ENCODE peak calls at places on chromosome 18, in nine cellular contexts. A is ovary, H is RWPE2, J is body of pancreas, N is thoracic aorta, G is astrocyte of the spinal cord, E is brain microvascular endothelial cell, U is dorsolateral prefrontal cortex, Y is MM.1S. P is an unnamed sample.

GRCh38 chr18:29154758-29155725 is 978.1 kb upstream of the CDH2 start:
- DNase-seq in A (no peak), H (peak; percentile 89), J (peak; percentile 18), N (no peak), G (peak; percentile 88), E (peak; percentile 51), U (no peak), Y (no peak), P (no peak)

GRCh38 chr18:25786778-25787177 is 303.6 kb downstream of the SS18 start:
- DNase-seq in A (no peak), H (no peak), J (no peak), N (no peak), G (peak; percentile 80), E (peak; percentile 91), U (no peak), Y (no peak), P (no peak)

GRCh38 chr18:44518091-44518490 is 162.6 kb upstream of the SETBP1 start:
- DNase-seq in A (no peak), H (no peak), J (no peak), N (no peak), G (no peak), E (no peak), U (no peak), Y (no peak), P (no peak)

GRCh38 chr18:59783138-59783537 is 85.9 kb upstream of the CCBE1 start:
- DNase-seq in A (no peak), H (no peak), J (peak; percentile 6), N (no peak), G (peak; percentile 71), E (peak; percentile 80), U (no peak), Y (peak; percentile 45), P (no peak)

GRCh38 chr18:32271649-32272324 is 81.9 kb downstream of the MEP1B start:
- DNase-seq in A (peak; percentile 50), H (no peak), J (peak; percentile 18), N (no peak), G (peak; percentile 54), E (no peak), U (no peak), Y (peak; percentile 40), P (no peak)

GRCh38 chr18:48715651-48716354 is 177.0 kb downstream of the CTIF start:
- DNase-seq in A (no peak), H (no peak), J (peak; percentile 63), N (no peak), G (no peak), E (no peak), U (no peak), Y (no peak), P (no peak)

GRCh38 chr18:54805571-54806334 is 22.5 kb upstream of the RAB27B start:
- DNase-seq in A (no peak), H (no peak), J (no peak), N (no peak), G (peak; percentile 91), E (peak; percentile 97), U (no peak), Y (no peak), P (no peak)

GRCh38 chr18:67500512-67500911 is 16.0 kb downstream of the DSEL start:
- DNase-seq in A (no peak), H (no peak), J (no peak), N (no peak), G (no peak), E (no peak), U (no peak), Y (no peak), P (no peak)

GRCh38 chr18:7892556-7892955 is 325.4 kb downstream of the PTPRM start:
- DNase-seq in A (no peak), H (no peak), J (no peak), N (no peak), G (no peak), E (no peak), U (no peak), Y (no peak), P (no peak)

GRCh38 chr18:35611518-35611917 is 30.0 kb downstream of the GALNT1 start:
- DNase-seq in A (no peak), H (no peak), J (no peak), N (no peak), G (peak; percentile 41), E (no peak), U (no peak), Y (no peak), P (no peak)

GRCh38 chr18:36672437-36673344 is 156.1 kb downstream of the TPGS2 start:
- DNase-seq in A (no peak), H (peak; percentile 95), J (no peak), N (no peak), G (peak; percentile 40), E (peak; percentile 18), U (no peak), Y (peak; percentile 44), P (no peak)

GRCh38 chr18:468841-469796 is 31.4 kb downstream of the COLEC12 start:
- DNase-seq in A (no peak), H (no peak), J (no peak), N (no peak), G (no peak), E (no peak), U (no peak), Y (no peak), P (no peak)
- TF ChIP-seq CTCF in A (no peak), H (no peak), J (no peak), N (no peak), G (no peak), E (no peak), U (no peak), Y (no peak), P (no peak)

GRCh38 chr18:8895987-8896619 is 190.7 kb downstream of the MTCL1 start:
- DNase-seq in A (no peak), H (no peak), J (no peak), N (no peak), G (peak; percentile 78), E (peak; percentile 15), U (no peak), Y (no peak), P (no peak)

GRCh38 chr18:8900552-8900951 is 195.2 kb downstream of the MTCL1 start:
- DNase-seq in A (no peak), H (no peak), J (no peak), N (no peak), G (no peak), E (no peak), U (no peak), Y (no peak), P (no peak)

GRCh38 chr18:8901019-8901418 is 195.7 kb downstream of the MTCL1 start:
- DNase-seq in A (no peak), H (no peak), J (no peak), N (no peak), G (no peak), E (no peak), U (no peak), Y (peak; percentile 56), P (no peak)

GRCh38 chr18:8895341-8895740 is 190.0 kb downstream of the MTCL1 start:
- DNase-seq in A (no peak), H (no peak), J (no peak), N (no peak), G (no peak), E (no peak), U (no peak), Y (no peak), P (no peak)

DNA sequence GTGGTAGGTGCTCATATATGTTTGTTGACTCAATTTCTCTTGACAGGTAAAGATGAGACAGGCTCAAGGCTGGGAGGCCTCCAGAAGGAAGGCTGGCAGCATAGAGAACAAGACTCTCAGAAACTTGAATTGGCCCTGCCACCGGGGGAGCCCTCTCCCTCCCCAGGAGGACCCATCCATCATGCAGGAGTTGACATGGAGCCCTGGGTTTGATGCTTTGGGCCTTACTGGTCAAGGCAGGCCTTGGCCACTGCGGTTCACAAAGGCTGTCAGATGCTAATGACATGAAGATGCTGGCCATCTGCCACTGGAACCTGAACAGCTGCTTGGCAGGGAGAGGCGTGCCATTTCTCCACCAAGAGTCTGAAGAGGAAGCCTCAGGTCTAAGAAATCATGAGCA is 193.6 kb downstream of the MTCL1 start:
- DNase-seq in A (no peak), H (no peak), J (peak; percentile 11), N (no peak), G (no peak), E (no peak), U (no peak), Y (no peak), P (no peak)
- TF ChIP-seq CTCF in A (no peak), H (no peak), J (no peak), N (no peak), G (no peak), E (peak; percentile 15), U (no peak), Y (no peak), P (no peak)

DNA sequence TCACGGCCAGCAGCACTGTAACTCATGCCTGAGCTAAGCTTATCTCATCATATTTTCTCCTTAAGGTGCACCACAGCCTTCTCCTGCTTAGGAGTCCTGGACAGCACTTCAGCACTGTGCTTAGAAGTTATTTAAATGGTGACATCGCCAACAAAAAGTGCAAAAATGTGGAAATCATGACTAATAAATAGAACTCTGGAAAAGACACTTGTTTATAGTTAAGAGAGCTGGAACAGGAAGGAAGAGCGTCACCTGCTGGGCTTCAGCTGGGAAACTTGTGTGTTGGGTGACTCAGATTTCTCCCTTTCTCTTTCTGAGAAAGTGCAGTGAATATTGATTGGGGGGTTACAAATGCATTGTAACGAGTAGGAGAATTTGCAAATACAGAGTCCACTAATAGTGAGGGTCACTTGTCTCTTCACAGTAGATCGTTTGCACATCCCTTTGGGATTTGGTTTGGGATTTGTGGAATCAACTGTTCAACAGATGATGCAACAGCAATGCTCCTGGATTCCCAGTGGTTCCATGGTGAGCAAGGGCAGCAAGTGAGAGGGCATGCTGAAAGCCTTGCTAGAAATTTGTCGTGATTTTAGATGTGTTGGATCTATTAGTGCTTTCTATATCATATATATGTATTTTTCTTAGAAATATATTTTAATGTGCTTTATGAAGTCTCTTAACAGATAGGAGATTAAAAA is 84.2 kb downstream of the DOK6 start:
- DNase-seq in A (no peak), H (no peak), J (no peak), N (no peak), G (peak; percentile 45), E (peak; percentile 25), U (no peak), Y (no peak), P (no peak)
- TF ChIP-seq CTCF in A (no peak), H (no peak), J (no peak), N (no peak), G (peak; percentile 32), E (no peak), U (no peak), Y (peak; percentile 29), P (no peak)

GRCh38 chr18:52991246-52991645 is 651.2 kb downstream of the DCC start:
- DNase-seq in A (no peak), H (no peak), J (no peak), N (no peak), G (no peak), E (no peak), U (no peak), Y (no peak), P (no peak)

GRCh38 chr18:52995875-52996274 is 655.9 kb downstream of the DCC start:
- DNase-seq in A (no peak), H (no peak), J (no peak), N (no peak), G (no peak), E (no peak), U (no peak), Y (no peak), P (no peak)

DNA sequence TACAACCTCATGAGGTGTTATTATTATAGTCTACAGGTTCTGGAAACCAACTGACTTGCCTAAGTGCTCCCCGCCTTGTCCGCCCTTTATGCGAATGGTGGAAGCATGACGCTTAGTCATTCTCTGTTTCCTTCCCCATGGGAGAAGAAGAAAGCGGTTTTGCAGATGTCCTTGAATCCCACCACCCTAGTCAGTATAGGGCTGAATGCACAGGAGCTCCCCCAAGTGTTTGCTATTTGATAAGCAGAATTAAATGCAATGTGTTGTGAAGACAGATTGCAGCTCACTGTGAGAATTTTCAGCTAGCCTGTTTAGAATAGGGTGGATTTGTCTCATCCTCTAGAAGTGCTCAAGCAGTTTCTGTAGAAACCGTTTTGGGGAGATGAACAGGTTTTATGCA is 652.0 kb downstream of the DCC start:
- DNase-seq in A (no peak), H (no peak), J (no peak), N (no peak), G (no peak), E (no peak), U (no peak), Y (no peak), P (no peak)
- TF ChIP-seq CTCF in A (no peak), H (peak; percentile 26), J (no peak), N (no peak), G (peak; percentile 18), E (no peak), U (peak; percentile 8), Y (peak; percentile 22), P (no peak)

P was measured in omental fat pad.